ENCODE peak calls at places on chromosomes 1 and 21, in ten cellular contexts. One of them, this sample, is unnamed.

GRCh38 chr1:153035211-153035610 is 4.2 kb downstream of the SPRR1B start:
- DNase-seq in K562: no peak
- DNase-seq in transverse colon: no peak
- DNase-seq in ovary: no peak
- DNase-seq in heart left ventricle: no peak
- DNase-seq in uterus: no peak
- DNase-seq in H1: no peak
- DNase-seq in IMR-90: no peak
- DNase-seq in HepG2: no peak
- DNase-seq in right lobe of liver: no peak
- DNase-seq in this sample: no peak

GRCh38 chr1:206445116-206445515 is 25.2 kb upstream of the IKBKE start:
- DNase-seq in H1: no peak
- DNase-seq in heart left ventricle: peak; percentile 51
- DNase-seq in HepG2: no peak
- DNase-seq in IMR-90: peak; percentile 71
- DNase-seq in K562: no peak
- DNase-seq in uterus: peak; percentile 31
- DNase-seq in ovary: peak; percentile 60
- DNase-seq in transverse colon: no peak
- DNase-seq in right lobe of liver: no peak
- DNase-seq in this sample: peak; percentile 25

GRCh38 chr1:119475866-119476439 is 31.1 kb upstream of the HSD3B1 start:
- DNase-seq in ovary: no peak
- DNase-seq in IMR-90: peak; percentile 21
- DNase-seq in H1: peak; percentile 85
- DNase-seq in heart left ventricle: peak; percentile 13
- DNase-seq in transverse colon: peak; percentile 71
- DNase-seq in HepG2: peak; percentile 46
- DNase-seq in right lobe of liver: peak; percentile 75
- DNase-seq in uterus: no peak
- DNase-seq in K562: peak; percentile 57
- DNase-seq in this sample: no peak

GRCh38 chr1:107804134-107804533 is 160.8 kb downstream of the VAV3 start:
- DNase-seq in HepG2: no peak
- DNase-seq in uterus: no peak
- DNase-seq in transverse colon: no peak
- DNase-seq in IMR-90: no peak
- DNase-seq in H1: no peak
- DNase-seq in K562: no peak
- DNase-seq in heart left ventricle: no peak
- DNase-seq in right lobe of liver: no peak
- DNase-seq in ovary: no peak
- DNase-seq in this sample: no peak

GRCh38 chr1:82775402-82776000 is 974.8 kb downstream of the ADGRL2 start:
- DNase-seq in HepG2: peak; percentile 3
- DNase-seq in K562: peak; percentile 45
- DNase-seq in IMR-90: no peak
- DNase-seq in right lobe of liver: no peak
- DNase-seq in ovary: peak; percentile 18
- DNase-seq in uterus: no peak
- DNase-seq in H1: peak; percentile 81
- DNase-seq in transverse colon: peak; percentile 9
- DNase-seq in heart left ventricle: no peak
- DNase-seq in this sample: no peak

GRCh38 chr1:31111290-31111951 is 45.9 kb upstream of the PUM1 start:
- DNase-seq in IMR-90: peak; percentile 34
- DNase-seq in transverse colon: peak; percentile 40
- DNase-seq in HepG2: no peak
- DNase-seq in ovary: no peak
- DNase-seq in H1: peak; percentile 55
- DNase-seq in uterus: peak; percentile 15
- DNase-seq in right lobe of liver: peak; percentile 65
- DNase-seq in K562: no peak
- DNase-seq in heart left ventricle: no peak
- DNase-seq in this sample: peak; percentile 29

GRCh38 chr1:152247316-152247715 is 23.3 kb upstream of the HRNR start:
- DNase-seq in IMR-90: no peak
- DNase-seq in ovary: no peak
- DNase-seq in K562: no peak
- DNase-seq in HepG2: no peak
- DNase-seq in right lobe of liver: no peak
- DNase-seq in H1: no peak
- DNase-seq in transverse colon: no peak
- DNase-seq in heart left ventricle: no peak
- DNase-seq in uterus: no peak
- DNase-seq in this sample: no peak

GRCh38 chr21:41726630-41726969 is 40.3 kb downstream of the RIPK4 start:
- DNase-seq in heart left ventricle: no peak
- DNase-seq in HepG2: no peak
- DNase-seq in transverse colon: no peak
- DNase-seq in IMR-90: no peak
- DNase-seq in ovary: no peak
- DNase-seq in K562: no peak
- DNase-seq in right lobe of liver: no peak
- DNase-seq in H1: no peak
- DNase-seq in uterus: no peak
- DNase-seq in this sample: no peak

GRCh38 chr1:202750024-202750423 is 39.8 kb upstream of the SYT2 start:
- DNase-seq in K562: no peak
- DNase-seq in H1: no peak
- DNase-seq in HepG2: no peak
- DNase-seq in IMR-90: no peak
- DNase-seq in heart left ventricle: no peak
- DNase-seq in transverse colon: no peak
- DNase-seq in ovary: no peak
- DNase-seq in uterus: no peak
- DNase-seq in right lobe of liver: no peak
- DNase-seq in this sample: no peak

GRCh38 chr1:48776400-48777218 is at the start of gene BEND5:
- DNase-seq in HepG2: no peak
- DNase-seq in uterus: peak; percentile 57
- DNase-seq in K562: no peak
- DNase-seq in heart left ventricle: peak; percentile 67
- DNase-seq in H1: peak; percentile 81
- DNase-seq in right lobe of liver: no peak
- DNase-seq in transverse colon: peak; percentile 37
- DNase-seq in ovary: peak; percentile 62
- DNase-seq in IMR-90: peak; percentile 23
- DNase-seq in this sample: peak; percentile 25

GRCh38 chr1:147434926-147435325 is 106.4 kb upstream of the BCL9 start:
- DNase-seq in transverse colon: no peak
- DNase-seq in IMR-90: no peak
- DNase-seq in right lobe of liver: no peak
- DNase-seq in ovary: no peak
- DNase-seq in K562: no peak
- DNase-seq in H1: no peak
- DNase-seq in heart left ventricle: no peak
- DNase-seq in HepG2: no peak
- DNase-seq in uterus: no peak
- DNase-seq in this sample: no peak

GRCh38 chr1:151008244-151009205 is at the start of gene PRUNE1:
- DNase-seq in K562: peak; percentile 98
- DNase-seq in ovary: peak; percentile 98
- DNase-seq in right lobe of liver: peak; percentile 98
- DNase-seq in heart left ventricle: peak; percentile 97
- DNase-seq in uterus: peak; percentile 96
- DNase-seq in HepG2: peak; percentile 95
- DNase-seq in transverse colon: peak; percentile 99
- DNase-seq in IMR-90: peak; percentile 94
- DNase-seq in H1: peak; percentile 97
- DNase-seq in this sample: peak; percentile 93
- TF ChIP-seq POLR2A in K562: peak; percentile 77
- TF ChIP-seq POLR2A in ovary: peak; percentile 74
- TF ChIP-seq POLR2A in right lobe of liver: peak; percentile 39
- TF ChIP-seq POLR2A in heart left ventricle: peak; percentile 83
- TF ChIP-seq POLR2A in uterus: peak; percentile 71
- TF ChIP-seq POLR2A in HepG2: peak; percentile 54
- TF ChIP-seq POLR2A in transverse colon: peak; percentile 48
- TF ChIP-seq POLR2A in IMR-90: peak; percentile 37
- TF ChIP-seq POLR2A in H1: peak; percentile 35
- TF ChIP-seq POLR2A in this sample: peak; percentile 65

GRCh38 chr1:8870118-8870517 is 8.4 kb downstream of the ENO1 start:
- DNase-seq in H1: no peak
- DNase-seq in transverse colon: no peak
- DNase-seq in K562: no peak
- DNase-seq in HepG2: no peak
- DNase-seq in ovary: no peak
- DNase-seq in uterus: no peak
- DNase-seq in heart left ventricle: no peak
- DNase-seq in right lobe of liver: no peak
- DNase-seq in IMR-90: no peak
- DNase-seq in this sample: no peak

GRCh38 chr1:8870605-8871538 is 7.6 kb downstream of the ENO1 start:
- DNase-seq in K562: no peak
- DNase-seq in uterus: no peak
- DNase-seq in HepG2: no peak
- DNase-seq in heart left ventricle: no peak
- DNase-seq in transverse colon: no peak
- DNase-seq in H1: no peak
- DNase-seq in IMR-90: no peak
- DNase-seq in right lobe of liver: peak; percentile 84
- DNase-seq in ovary: no peak
- DNase-seq in this sample: no peak

GRCh38 chr1:8866792-8867415 is 11.6 kb downstream of the ENO1 start:
- DNase-seq in H1: no peak
- DNase-seq in transverse colon: no peak
- DNase-seq in K562: no peak
- DNase-seq in IMR-90: no peak
- DNase-seq in ovary: no peak
- DNase-seq in HepG2: no peak
- DNase-seq in right lobe of liver: no peak
- DNase-seq in heart left ventricle: no peak
- DNase-seq in uterus: no peak
- DNase-seq in this sample: no peak

GRCh38 chr1:8866173-8866791 is 12.2 kb downstream of the ENO1 start:
- DNase-seq in ovary: no peak
- DNase-seq in transverse colon: no peak
- DNase-seq in IMR-90: no peak
- DNase-seq in K562: no peak
- DNase-seq in H1: no peak
- DNase-seq in heart left ventricle: no peak
- DNase-seq in uterus: no peak
- DNase-seq in HepG2: no peak
- DNase-seq in right lobe of liver: no peak
- DNase-seq in this sample: no peak

DNA sequence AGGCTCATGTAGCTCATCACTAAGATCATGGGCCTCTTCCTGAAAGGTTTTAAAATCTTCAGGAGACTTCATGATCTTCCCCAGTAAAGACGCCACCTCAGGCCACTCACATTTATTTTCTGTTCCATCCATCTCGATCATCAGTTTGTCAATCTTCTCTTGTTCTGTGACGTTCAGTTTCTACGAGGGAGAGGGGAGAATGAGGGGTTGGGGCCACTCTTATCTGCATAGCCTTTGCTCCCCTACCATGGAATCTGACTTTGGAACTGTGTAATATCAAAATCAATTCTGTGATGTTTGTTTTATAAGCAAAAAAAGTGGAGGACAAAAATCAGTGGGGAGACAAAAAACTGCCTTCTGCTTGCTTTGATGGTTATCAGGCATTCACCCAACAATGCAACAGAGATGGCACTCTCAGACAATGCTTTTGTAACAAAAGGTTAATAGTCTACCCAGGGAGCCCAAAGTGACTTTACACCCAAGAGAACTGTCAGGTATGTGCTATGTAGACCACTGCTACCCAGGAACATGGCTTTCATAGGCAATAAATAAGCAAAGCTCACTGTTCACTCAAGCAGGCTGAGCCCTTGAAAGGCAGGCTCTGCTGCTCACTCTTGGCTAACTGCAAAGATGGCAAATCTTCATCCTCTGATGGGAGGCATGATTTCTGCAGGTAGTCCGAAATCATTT is 10.5 kb downstream of the ENO1 start:
- DNase-seq in HepG2: no peak
- DNase-seq in IMR-90: no peak
- DNase-seq in K562: no peak
- DNase-seq in H1: no peak
- DNase-seq in right lobe of liver: no peak
- DNase-seq in ovary: no peak
- DNase-seq in uterus: no peak
- DNase-seq in transverse colon: no peak
- DNase-seq in heart left ventricle: no peak
- DNase-seq in this sample: no peak
- H3K36me3 ChIP-seq in HepG2: peaks cover 64% of the 10 kb centered on the region
- H3K36me3 ChIP-seq in IMR-90: peaks cover 95% of the 10 kb centered on the region
- H3K36me3 ChIP-seq in K562: peaks cover 100% of the 10 kb centered on the region
- H3K36me3 ChIP-seq in H1: peaks cover 100% of the 10 kb centered on the region
- H3K36me3 ChIP-seq in right lobe of liver: peaks cover 56% of the 10 kb centered on the region
- H3K36me3 ChIP-seq in ovary: no peaks in the 10 kb centered on the region
- H3K36me3 ChIP-seq in uterus: no peaks in the 10 kb centered on the region
- H3K36me3 ChIP-seq in transverse colon: no peaks in the 10 kb centered on the region
- H3K36me3 ChIP-seq in heart left ventricle: peaks cover 100% of the 10 kb centered on the region
- H3K36me3 ChIP-seq in this sample: peaks cover 100% of the 10 kb centered on the region

DNA sequence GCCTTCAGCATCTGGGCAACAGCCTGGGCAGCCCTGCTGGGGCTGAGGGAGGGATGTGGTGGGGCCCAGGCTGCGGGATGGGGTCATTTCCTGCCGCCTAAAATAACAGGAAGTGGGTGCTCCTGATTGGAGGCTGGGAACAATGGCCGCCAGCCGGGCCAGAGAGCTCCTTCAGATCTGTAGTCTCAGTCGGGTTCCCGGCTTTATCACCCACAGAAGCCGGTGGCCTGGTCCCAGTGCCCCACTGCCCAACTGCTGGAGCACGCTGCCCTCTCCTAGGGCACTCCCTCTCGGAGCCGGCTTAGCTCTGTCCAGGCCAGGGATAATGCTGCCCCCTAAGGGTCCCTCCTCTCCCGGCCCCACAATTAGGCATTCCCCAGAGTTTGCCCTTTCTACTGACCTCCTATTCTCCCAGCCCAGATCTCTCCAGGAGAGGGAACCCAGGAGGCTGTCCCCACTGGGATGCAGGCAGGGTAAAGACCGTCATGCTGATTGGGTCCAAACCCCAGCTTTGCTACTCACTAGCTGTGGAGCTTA is 5.1 kb downstream of the MAP7D1 start:
- DNase-seq in heart left ventricle: peak; percentile 78
- DNase-seq in ovary: peak; percentile 69
- DNase-seq in right lobe of liver: no peak
- DNase-seq in transverse colon: peak; percentile 65
- DNase-seq in HepG2: no peak
- DNase-seq in uterus: peak; percentile 51
- DNase-seq in K562: peak; percentile 65
- DNase-seq in IMR-90: peak; percentile 71
- DNase-seq in H1: peak; percentile 82
- DNase-seq in this sample: peak; percentile 52
- TF ChIP-seq POLR2A in heart left ventricle: no peak
- TF ChIP-seq POLR2A in ovary: no peak
- TF ChIP-seq POLR2A in right lobe of liver: no peak
- TF ChIP-seq POLR2A in transverse colon: peak; percentile 26
- TF ChIP-seq POLR2A in HepG2: no peak
- TF ChIP-seq POLR2A in uterus: no peak
- TF ChIP-seq POLR2A in K562: peak; percentile 70
- TF ChIP-seq POLR2A in IMR-90: peak; percentile 71
- TF ChIP-seq POLR2A in H1: peak; percentile 96
- TF ChIP-seq POLR2A in this sample: peak; percentile 29

DNA sequence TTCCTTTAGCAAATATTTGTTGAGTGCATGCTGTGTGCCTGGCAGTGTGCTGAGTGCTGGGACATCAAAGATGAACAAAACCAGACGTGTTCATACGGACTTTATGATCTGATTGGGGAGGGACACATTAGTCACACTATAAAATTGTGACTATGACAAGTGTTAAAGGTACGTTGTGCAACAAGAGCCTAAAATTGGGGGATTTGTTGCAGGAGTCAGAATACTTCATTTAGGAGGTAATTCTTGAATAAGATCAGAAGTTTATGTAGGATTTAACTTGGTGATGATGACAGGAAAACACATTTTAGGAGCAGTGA is 29.6 kb downstream of the B3GALT2 start:
- DNase-seq in K562: no peak
- DNase-seq in uterus: no peak
- DNase-seq in IMR-90: no peak
- DNase-seq in ovary: no peak
- DNase-seq in transverse colon: no peak
- DNase-seq in right lobe of liver: no peak
- DNase-seq in HepG2: no peak
- DNase-seq in H1: no peak
- DNase-seq in heart left ventricle: no peak
- DNase-seq in this sample: no peak
- H3K36me3 ChIP-seq in K562: peaks cover 62% of the 10 kb centered on the region
- H3K36me3 ChIP-seq in uterus: no peaks in the 10 kb centered on the region
- H3K36me3 ChIP-seq in IMR-90: peaks cover 9% of the 10 kb centered on the region
- H3K36me3 ChIP-seq in ovary: no peaks in the 10 kb centered on the region
- H3K36me3 ChIP-seq in transverse colon: no peaks in the 10 kb centered on the region
- H3K36me3 ChIP-seq in right lobe of liver: no peaks in the 10 kb centered on the region
- H3K36me3 ChIP-seq in HepG2: peaks cover 2% of the 10 kb centered on the region
- H3K36me3 ChIP-seq in H1: peaks cover 21% of the 10 kb centered on the region
- H3K36me3 ChIP-seq in heart left ventricle: peaks cover 55% of the 10 kb centered on the region
- H3K36me3 ChIP-seq in this sample: no peaks in the 10 kb centered on the region

This sample was measured in gastrocnemius medialis.